ENCODE peak calls at places on chromosomes 11 and 22, in four cellular contexts. One of them, this sample, is unnamed.

GRCh38 chr22:35102663-35103062 is 36.7 kb downstream of the ISX start:
- DNase-seq in fibroblast of lung: peak; percentile 1
- DNase-seq in AG10803: peak; percentile 8
- DNase-seq in epithelial cell of proximal tubule: peak; percentile 12
- DNase-seq in this sample: no peak

GRCh38 chr11:29171350-29171950 is 845.4 kb downstream of the KCNA4 start:
- DNase-seq in fibroblast of lung: peak; percentile 77
- DNase-seq in AG10803: peak; percentile 72
- DNase-seq in epithelial cell of proximal tubule: no peak
- DNase-seq in this sample: no peak

GRCh38 chr11:61526956-61527731 is 18.6 kb downstream of the LRRC10B start:
- DNase-seq in fibroblast of lung: no peak
- DNase-seq in epithelial cell of proximal tubule: no peak
- DNase-seq in AG10803: no peak
- DNase-seq in this sample: no peak

GRCh38 chr11:92180664-92181251 is 43.9 kb upstream of the FAT3 start:
- DNase-seq in epithelial cell of proximal tubule: peak; percentile 80
- DNase-seq in fibroblast of lung: peak; percentile 84
- DNase-seq in AG10803: peak; percentile 66
- DNase-seq in this sample: peak; percentile 90

GRCh38 chr11:36019722-36020121 is 75.9 kb downstream of the LDLRAD3 start:
- DNase-seq in epithelial cell of proximal tubule: no peak
- DNase-seq in fibroblast of lung: no peak
- DNase-seq in AG10803: no peak
- DNase-seq in this sample: no peak

GRCh38 chr11:26599421-26599820 is 27.4 kb upstream of the MUC15 start:
- DNase-seq in epithelial cell of proximal tubule: no peak
- DNase-seq in AG10803: peak; percentile 57
- DNase-seq in fibroblast of lung: peak; percentile 16
- DNase-seq in this sample: no peak

GRCh38 chr11:77634724-77635123 is 2.9 kb downstream of the CLNS1A start:
- DNase-seq in fibroblast of lung: no peak
- DNase-seq in AG10803: no peak
- DNase-seq in epithelial cell of proximal tubule: no peak
- DNase-seq in this sample: no peak

GRCh38 chr22:42937164-42937854 is 77.6 kb downstream of the PACSIN2 start:
- DNase-seq in fibroblast of lung: peak; percentile 91
- DNase-seq in AG10803: peak; percentile 80
- DNase-seq in epithelial cell of proximal tubule: no peak
- DNase-seq in this sample: peak; percentile 76

GRCh38 chr11:24356501-24356900 is 140.4 kb upstream of the LUZP2 start:
- DNase-seq in epithelial cell of proximal tubule: no peak
- DNase-seq in AG10803: no peak
- DNase-seq in fibroblast of lung: no peak
- DNase-seq in this sample: no peak

GRCh38 chr11:123231263-123231662 is 36.2 kb upstream of the CLMP start:
- DNase-seq in epithelial cell of proximal tubule: peak; percentile 48
- DNase-seq in AG10803: peak; percentile 88
- DNase-seq in fibroblast of lung: peak; percentile 35
- DNase-seq in this sample: no peak

GRCh38 chr11:75450826-75451783 is 18.1 kb upstream of the KLHL35 start:
- DNase-seq in epithelial cell of proximal tubule: no peak
- DNase-seq in fibroblast of lung: no peak
- DNase-seq in AG10803: no peak
- DNase-seq in this sample: no peak

GRCh38 chr11:111403021-111403725 is 24.1 kb upstream of the POU2AF1 start:
- DNase-seq in fibroblast of lung: no peak
- DNase-seq in epithelial cell of proximal tubule: no peak
- DNase-seq in AG10803: no peak
- DNase-seq in this sample: no peak

GRCh38 chr11:56910046-56910753 is 78.5 kb upstream of the OR5AK2 start:
- DNase-seq in epithelial cell of proximal tubule: no peak
- DNase-seq in AG10803: no peak
- DNase-seq in fibroblast of lung: peak; percentile 7
- DNase-seq in this sample: no peak

GRCh38 chr11:46234261-46234660 is 43.2 kb upstream of the CREB3L1 start:
- DNase-seq in fibroblast of lung: no peak
- DNase-seq in epithelial cell of proximal tubule: no peak
- DNase-seq in AG10803: no peak
- DNase-seq in this sample: no peak

GRCh38 chr11:96342131-96342970 is 644 bp downstream of the MAML2 start:
- DNase-seq in epithelial cell of proximal tubule: no peak
- DNase-seq in fibroblast of lung: peak; percentile 55
- DNase-seq in AG10803: no peak
- DNase-seq in this sample: no peak

GRCh38 chr11:133697161-133697560 is 148.2 kb downstream of the SPATA19 start:
- DNase-seq in epithelial cell of proximal tubule: no peak
- DNase-seq in fibroblast of lung: no peak
- DNase-seq in AG10803: no peak
- DNase-seq in this sample: no peak

GRCh38 chr11:108853864-108854263 is 189.0 kb downstream of the DDX10 start:
- DNase-seq in AG10803: peak; percentile 33
- DNase-seq in epithelial cell of proximal tubule: no peak
- DNase-seq in fibroblast of lung: no peak
- DNase-seq in this sample: no peak

GRCh38 chr11:71129624-71130023 is 122.8 kb downstream of the SHANK2 start:
- DNase-seq in epithelial cell of proximal tubule: no peak
- DNase-seq in AG10803: peak; percentile 47
- DNase-seq in fibroblast of lung: peak; percentile 27
- DNase-seq in this sample: peak; percentile 58

GRCh38 chr22:49310354-49310753 is 517.3 kb downstream of the BRD1 start:
- DNase-seq in AG10803: no peak
- DNase-seq in epithelial cell of proximal tubule: no peak
- DNase-seq in fibroblast of lung: no peak
- DNase-seq in this sample: no peak

GRCh38 chr11:11620251-11620965 is 1.4 kb downstream of the GALNT18 start:
- DNase-seq in fibroblast of lung: peak; percentile 17
- DNase-seq in epithelial cell of proximal tubule: no peak
- DNase-seq in AG10803: no peak
- DNase-seq in this sample: no peak

GRCh38 chr22:41589260-41589600 is 410 bp downstream of the PMM1 start:
- DNase-seq in epithelial cell of proximal tubule: no peak
- DNase-seq in fibroblast of lung: peak; percentile 30
- DNase-seq in AG10803: peak; percentile 24
- DNase-seq in this sample: no peak

GRCh38 chr22:25514436-25514835 is 50.0 kb upstream of the GRK3 start:
- DNase-seq in fibroblast of lung: peak; percentile 27
- DNase-seq in epithelial cell of proximal tubule: no peak
- DNase-seq in AG10803: no peak
- DNase-seq in this sample: no peak

GRCh38 chr11:111148953-111149352 is 96.6 kb upstream of the POU2AF2 start:
- DNase-seq in epithelial cell of proximal tubule: no peak
- DNase-seq in fibroblast of lung: peak; percentile 19
- DNase-seq in AG10803: no peak
- DNase-seq in this sample: no peak

GRCh38 chr11:46305295-46305694 is 27.8 kb downstream of the CREB3L1 start:
- DNase-seq in epithelial cell of proximal tubule: no peak
- DNase-seq in AG10803: no peak
- DNase-seq in fibroblast of lung: no peak
- DNase-seq in this sample: no peak

GRCh38 chr11:109939176-109939810 is 153.9 kb upstream of the ZC3H12C start:
- DNase-seq in fibroblast of lung: peak; percentile 85
- DNase-seq in epithelial cell of proximal tubule: peak; percentile 42
- DNase-seq in AG10803: peak; percentile 87
- DNase-seq in this sample: peak; percentile 62

GRCh38 chr11:93099811-93100210 is 98.0 kb downstream of the SLC36A4 start:
- DNase-seq in fibroblast of lung: peak; percentile 78
- DNase-seq in AG10803: peak; percentile 46
- DNase-seq in epithelial cell of proximal tubule: no peak
- DNase-seq in this sample: no peak

GRCh38 chr11:32829680-32830412 is at the start of gene PRRG4:
- DNase-seq in fibroblast of lung: peak; percentile 53
- DNase-seq in epithelial cell of proximal tubule: no peak
- DNase-seq in AG10803: peak; percentile 20
- DNase-seq in this sample: no peak

GRCh38 chr22:28246392-28246791 is 327.3 kb upstream of the PITPNB start:
- DNase-seq in epithelial cell of proximal tubule: no peak
- DNase-seq in AG10803: peak; percentile 96
- DNase-seq in fibroblast of lung: peak; percentile 97
- DNase-seq in this sample: no peak

GRCh38 chr11:109237636-109238035 is 184.4 kb upstream of the C11orf87 start:
- DNase-seq in epithelial cell of proximal tubule: no peak
- DNase-seq in AG10803: peak; percentile 40
- DNase-seq in fibroblast of lung: peak; percentile 50
- DNase-seq in this sample: peak; percentile 11

GRCh38 chr11:59669611-59670009 is 773 bp upstream of the PATL1 start:
- DNase-seq in AG10803: peak; percentile 74
- DNase-seq in epithelial cell of proximal tubule: no peak
- DNase-seq in fibroblast of lung: peak; percentile 59
- DNase-seq in this sample: peak; percentile 61

GRCh38 chr11:45921561-45922424 is 663 bp upstream of the LARGE2 start:
- DNase-seq in fibroblast of lung: no peak
- DNase-seq in AG10803: no peak
- DNase-seq in epithelial cell of proximal tubule: no peak
- DNase-seq in this sample: peak; percentile 5

GRCh38 chr22:39901519-39902146 is 749 bp downstream of the GRAP2 start:
- DNase-seq in epithelial cell of proximal tubule: no peak
- DNase-seq in fibroblast of lung: no peak
- DNase-seq in AG10803: no peak
- DNase-seq in this sample: no peak

GRCh38 chr22:23833911-23834317 is 4.9 kb downstream of the DERL3 start:
- DNase-seq in epithelial cell of proximal tubule: no peak
- DNase-seq in fibroblast of lung: no peak
- DNase-seq in AG10803: no peak
- DNase-seq in this sample: no peak

GRCh38 chr22:22375586-22376351 is 131.2 kb downstream of the VPREB1 start:
- DNase-seq in AG10803: no peak
- DNase-seq in fibroblast of lung: no peak
- DNase-seq in epithelial cell of proximal tubule: no peak
- DNase-seq in this sample: no peak

GRCh38 chr22:22380098-22381030 is 128.2 kb downstream of the ZNF280B start:
- DNase-seq in fibroblast of lung: no peak
- DNase-seq in AG10803: no peak
- DNase-seq in epithelial cell of proximal tubule: no peak
- DNase-seq in this sample: no peak

GRCh38 chr22:22376352-22376706 is 131.7 kb downstream of the VPREB1 start:
- DNase-seq in AG10803: no peak
- DNase-seq in fibroblast of lung: no peak
- DNase-seq in epithelial cell of proximal tubule: no peak
- DNase-seq in this sample: no peak

GRCh38 chr22:22377335-22377734 is 131.2 kb downstream of the ZNF280B start:
- DNase-seq in AG10803: no peak
- DNase-seq in epithelial cell of proximal tubule: no peak
- DNase-seq in fibroblast of lung: no peak
- DNase-seq in this sample: no peak

DNA sequence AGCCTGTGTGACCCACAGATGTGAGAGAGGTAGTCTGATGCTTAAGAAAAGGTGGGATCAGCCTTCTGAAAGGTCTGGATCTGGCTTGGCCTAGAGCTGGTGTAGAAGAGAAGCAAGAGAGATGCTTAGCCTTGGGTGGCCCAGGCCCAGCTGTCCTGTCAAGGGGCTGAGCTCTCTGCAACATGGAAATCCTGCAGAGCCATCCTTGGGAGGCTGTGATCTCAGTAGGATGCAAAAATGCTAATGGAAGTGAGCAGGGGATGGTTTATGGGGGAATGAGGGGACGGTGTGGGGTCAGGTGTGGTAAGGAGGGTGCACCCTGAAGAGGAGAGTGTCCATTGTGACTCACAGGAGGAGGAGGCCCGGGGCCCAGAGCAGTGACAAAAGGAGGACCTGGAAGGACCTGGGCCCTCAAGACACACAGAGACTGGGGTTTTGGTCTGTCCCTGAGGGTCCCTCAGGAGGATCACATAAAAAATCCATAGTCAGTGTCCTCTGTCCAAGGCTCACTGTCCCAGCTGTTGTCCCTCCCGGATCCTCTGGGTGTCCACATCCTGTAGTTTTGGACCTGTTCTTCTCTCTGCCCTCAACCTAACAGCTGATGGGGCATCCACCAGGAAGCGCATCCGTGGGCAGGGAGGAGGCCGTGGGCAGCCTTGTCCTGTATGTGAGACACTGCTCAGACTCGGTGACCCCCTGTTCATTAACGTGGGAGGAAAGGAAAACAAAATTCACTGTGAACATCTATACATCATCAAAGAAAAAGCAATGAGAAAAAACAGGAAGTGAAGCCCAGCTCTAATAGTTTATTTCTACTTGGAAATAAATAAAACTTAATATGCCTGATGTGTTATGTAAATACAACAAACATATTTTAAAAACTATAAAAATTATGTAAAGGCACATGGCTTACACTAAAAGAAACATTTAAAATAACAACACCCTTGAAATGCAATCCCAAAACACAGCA is 129.8 kb downstream of the ZNF280B start:
- DNase-seq in fibroblast of lung: no peak
- DNase-seq in AG10803: no peak
- DNase-seq in epithelial cell of proximal tubule: no peak
- DNase-seq in this sample: no peak
- TF ChIP-seq CTCF in fibroblast of lung: no peak
- TF ChIP-seq CTCF in AG10803: no peak
- TF ChIP-seq CTCF in epithelial cell of proximal tubule: no peak
- TF ChIP-seq CTCF in this sample: no peak

DNA sequence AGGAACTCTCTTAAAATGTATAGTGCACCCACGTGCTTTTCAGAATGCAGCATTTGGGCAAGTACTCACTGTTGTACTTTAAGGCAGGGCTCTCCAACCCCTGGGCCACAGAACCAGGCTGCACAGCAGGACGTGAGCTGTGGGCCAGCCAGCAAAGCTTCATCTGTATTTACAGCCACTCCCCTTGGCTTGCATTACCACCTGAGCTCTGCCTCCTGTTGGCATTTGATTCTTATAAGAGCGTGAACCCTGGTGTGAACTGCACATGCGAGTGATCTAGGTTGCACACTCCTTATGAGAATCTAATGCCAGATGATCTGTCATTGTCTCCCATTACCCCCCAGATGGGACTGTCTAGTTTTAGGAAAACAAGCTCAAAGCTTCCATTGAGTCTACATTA is 3.0 kb downstream of the C11orf58 start:
- DNase-seq in AG10803: no peak
- DNase-seq in fibroblast of lung: no peak
- DNase-seq in epithelial cell of proximal tubule: no peak
- DNase-seq in this sample: no peak
- H3K4me3 ChIP-seq in AG10803: no peak overlapping the region
- H3K4me3 ChIP-seq in fibroblast of lung: no peak overlapping the region
- H3K4me3 ChIP-seq in epithelial cell of proximal tubule: no peak overlapping the region
- H3K4me3 ChIP-seq in this sample: no peak overlapping the region

GRCh38 chr22:19488884-19489843 is 9.4 kb downstream of the CDC45 start:
- DNase-seq in fibroblast of lung: no peak
- DNase-seq in epithelial cell of proximal tubule: no peak
- DNase-seq in AG10803: peak; percentile 14
- DNase-seq in this sample: no peak
- TF ChIP-seq CTCF in fibroblast of lung: peak; percentile 21
- TF ChIP-seq CTCF in epithelial cell of proximal tubule: peak; percentile 6
- TF ChIP-seq CTCF in AG10803: peak; percentile 22
- TF ChIP-seq CTCF in this sample: peak; percentile 25

GRCh38 chr22:32583074-32583677 is 108.6 kb downstream of the FBXO7 start:
- DNase-seq in epithelial cell of proximal tubule: no peak
- DNase-seq in fibroblast of lung: no peak
- DNase-seq in AG10803: no peak
- DNase-seq in this sample: no peak
- H3K4me3 ChIP-seq in epithelial cell of proximal tubule: no peak overlapping the region
- H3K4me3 ChIP-seq in fibroblast of lung: no peak overlapping the region
- H3K4me3 ChIP-seq in AG10803: no peak overlapping the region
- H3K4me3 ChIP-seq in this sample: no peak overlapping the region